ENCODE peak calls at places on chromosomes 6 and 20, in five cellular contexts. T, N, X, G and L are unnamed samples.

GRCh38 chr6:143457563-143458359 is 7.2 kb downstream of the PEX3 start:
- DNase-seq in N (no peak), T (peak), X (no peak), G (no peak), L (no peak)

GRCh38 chr6:4491501-4492260 is 284.5 kb upstream of the CDYL start:
- DNase-seq in X (no peak), N (no peak), G (no peak), T (peak), L (no peak)

GRCh38 chr6:82867946-82868345 is 197.7 kb downstream of the UBE3D start:
- DNase-seq in T (no peak), N (no peak), G (no peak), X (no peak), L (no peak)

GRCh38 chr20:8946036-8946926 is 122.6 kb upstream of the PLCB4 start:
- DNase-seq in N (no peak), G (no peak), T (no peak), X (no peak), L (no peak)

GRCh38 chr20:61287583-61287982 is 35.5 kb downstream of the CDH4 start:
- DNase-seq in G (no peak), T (no peak), X (no peak), N (no peak), L (no peak)

GRCh38 chr6:14655990-14656640 is 538.5 kb downstream of the CD83 start:
- DNase-seq in G (no peak), X (no peak), T (no peak), N (no peak), L (no peak)

GRCh38 chr6:146041282-146041681 is 12.4 kb downstream of the GRM1 start:
- DNase-seq in T (no peak), X (peak), G (no peak), N (no peak), L (no peak)

GRCh38 chr20:48455606-48456360 is 372.0 kb downstream of the PREX1 start:
- DNase-seq in G (no peak), X (no peak), T (no peak), N (no peak), L (no peak)

GRCh38 chr6:137240168-137240567 is 21.0 kb upstream of the IFNGR1 start:
- DNase-seq in T (peak), N (no peak), X (no peak), G (no peak), L (no peak)
- TF ChIP-seq RCOR1 in T (no peak), N (no peak), X (no peak), G (no peak), L (no peak)

GRCh38 chr6:107778242-107778641 is 45.9 kb downstream of the SCML4 start:
- DNase-seq in G (no peak), N (no peak), T (no peak), X (no peak), L (no peak)
- TF ChIP-seq SMC3 in G (no peak), N (no peak), T (no peak), X (no peak), L (no peak)

GRCh38 chr6:13419826-13420225 is 67.6 kb downstream of the GFOD1 start:
- DNase-seq in T (no peak), G (no peak), X (no peak), N (no peak), L (no peak)

GRCh38 chr6:13418838-13419237 is 68.6 kb downstream of the GFOD1 start:
- DNase-seq in T (no peak), X (no peak), N (no peak), G (no peak), L (no peak)

GRCh38 chr6:13419422-13419821 is 68.0 kb downstream of the GFOD1 start:
- DNase-seq in X (no peak), N (no peak), G (no peak), T (no peak), L (no peak)

GRCh38 chr6:13421425-13422057 is 65.9 kb downstream of the GFOD1 start:
- DNase-seq in G (no peak), N (no peak), X (no peak), T (no peak), L (no peak)

GRCh38 chr6:13420269-13420668 is 67.1 kb downstream of the GFOD1 start:
- DNase-seq in N (no peak), T (no peak), G (peak), X (no peak), L (no peak)
- TF ChIP-seq RCOR1 in N (no peak), T (no peak), G (no peak), X (no peak), L (no peak)

DNA sequence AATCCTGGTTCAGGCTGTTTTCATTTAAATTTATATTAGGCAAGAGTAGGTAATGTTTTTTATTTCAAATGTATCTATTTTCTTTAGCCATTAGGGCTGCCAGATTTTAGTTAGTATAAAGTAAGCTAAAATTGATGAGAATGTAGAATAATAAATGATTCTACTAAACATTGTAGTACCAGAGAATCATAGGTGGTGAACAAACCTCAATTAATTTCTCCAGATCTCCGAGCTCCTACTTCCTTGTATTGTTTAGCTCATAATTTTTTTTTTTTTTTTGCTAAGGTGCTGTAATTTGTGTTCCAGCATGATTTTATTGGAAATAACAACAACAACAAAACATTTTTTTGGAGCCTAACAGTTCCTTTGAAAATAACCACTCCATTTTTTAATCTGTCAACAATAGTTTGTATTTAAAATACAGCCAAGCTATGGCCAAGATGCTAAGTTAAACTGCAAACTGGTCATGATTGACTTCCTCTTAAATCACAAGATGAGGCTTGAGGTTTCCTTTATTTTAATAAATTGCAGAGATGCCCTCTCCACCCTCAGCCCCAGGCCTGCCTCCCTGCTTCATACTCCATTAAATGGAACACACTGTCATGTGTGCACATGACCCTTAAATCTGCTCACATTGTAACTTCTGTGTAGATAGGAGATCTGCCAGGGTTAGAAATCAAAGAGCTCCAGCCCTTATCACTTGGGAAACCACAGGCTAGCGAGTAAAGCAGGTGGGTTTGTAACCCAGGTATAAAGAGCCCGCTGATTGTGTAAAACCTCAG is 20.6 kb downstream of the DUSP22 start:
- DNase-seq in T (no peak), N (no peak), X (no peak), G (no peak), L (no peak)
- TF ChIP-seq SMC3 in T (no peak), N (no peak), X (no peak), G (no peak), L (no peak)

DNA sequence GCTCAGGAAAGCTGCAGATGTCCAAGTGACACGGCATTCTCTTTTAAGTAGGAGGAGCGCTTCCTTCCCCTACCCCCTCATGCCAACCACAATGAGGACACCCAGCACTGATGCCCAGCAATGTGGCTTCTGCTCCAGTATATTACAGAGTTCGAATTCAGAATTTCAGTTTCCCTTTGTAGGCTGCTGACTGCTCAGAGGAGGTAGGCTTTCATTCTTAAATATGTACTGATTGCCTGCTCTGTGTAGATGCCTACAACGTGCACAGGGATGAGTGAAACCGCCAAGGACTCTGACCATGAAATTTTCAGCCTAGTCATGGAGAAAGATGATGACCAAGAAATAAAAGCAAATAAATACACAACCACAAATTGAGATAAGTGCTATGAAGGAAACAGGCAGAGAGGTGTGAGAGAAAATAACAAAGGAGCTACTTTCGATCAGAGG is 50.9 kb upstream of the TNFAIP3 start:
- DNase-seq in X (no peak), G (no peak), N (no peak), T (no peak), L (no peak)
- TF ChIP-seq RCOR1 in X (no peak), G (no peak), N (no peak), T (no peak), L (no peak)